ENCODE peak calls at places on chromosomes 6 and 20, in ten cellular contexts. B is natural killer cell; E is Daoy; W is activated CD4-positive, alpha-beta T cell treated with anti-CD3 and anti-CD28 coated beads, Interleukin-2, amount 50 U/mL, for 1 hour; V is COR-L47; M is psoas muscle; S is A172; L is GM04504; F is NCI-H1417 treated with DMSO at 0.1 percent for 48 hours; G is CD8-positive, alpha-beta memory T cell. P is an unnamed sample.
A peak's percentile ranks its signal among the peaks of the same experiment; 100 is the strongest.

GRCh38 chr20:57996936-57997629 is 231.4 kb downstream of the ANKRD60 start:
- DNase-seq in B (no peak), E (peak; percentile 75), W (no peak), V (no peak), M (no peak), S (peak; percentile 70), L (peak; percentile 60), F (no peak), G (no peak), P (no peak)

GRCh38 chr6:94052754-94053153 is 633.4 kb upstream of the EPHA7 start:
- DNase-seq in B (no peak), E (no peak), W (no peak), V (peak; percentile 35), M (no peak), S (no peak), L (no peak), F (no peak), G (no peak), P (no peak)

GRCh38 chr20:41770427-41770826 is 152.2 kb upstream of the CHD6 start:
- DNase-seq in B (no peak), E (no peak), W (no peak), V (no peak), M (no peak), S (no peak), L (no peak), F (no peak), G (no peak), P (no peak)

GRCh38 chr20:2283706-2284423 is 11.9 kb upstream of the TGM3 start:
- DNase-seq in B (no peak), E (peak; percentile 85), W (no peak), V (no peak), M (no peak), S (peak; percentile 75), L (no peak), F (no peak), G (no peak), P (no peak)

GRCh38 chr20:38186788-38187221 is 21.7 kb upstream of the TGM2 start:
- DNase-seq in B (no peak), E (peak; percentile 69), W (no peak), V (no peak), M (no peak), S (peak; percentile 89), L (no peak), F (no peak), G (no peak), P (no peak)

GRCh38 chr20:58781138-58781537 is 69.6 kb downstream of the GNAS-AS1 start:
- DNase-seq in B (no peak), E (no peak), W (no peak), V (no peak), M (no peak), S (no peak), L (no peak), F (no peak), G (no peak), P (no peak)

GRCh38 chr20:63534831-63535651 is 2.1 kb downstream of the PTK6 start:
- DNase-seq in B (no peak), E (no peak), W (no peak), V (no peak), M (peak; percentile 14), S (no peak), L (no peak), F (no peak), G (no peak), P (peak; percentile 86)

GRCh38 chr6:33297956-33298772 is 578 bp downstream of the RGL2 start:
- DNase-seq in B (no peak), E (peak; percentile 79), W (peak; percentile 66), V (peak; percentile 15), M (peak; percentile 66), S (peak; percentile 76), L (peak; percentile 84), F (no peak), G (peak; percentile 27), P (peak; percentile 89)

GRCh38 chr20:47343007-47343472 is 13.5 kb downstream of the ZMYND8 start:
- DNase-seq in B (no peak), E (no peak), W (no peak), V (no peak), M (no peak), S (no peak), L (no peak), F (no peak), G (no peak), P (no peak)

GRCh38 chr6:9467746-9468145 is 947.1 kb downstream of the TFAP2A start:
- DNase-seq in B (no peak), E (peak; percentile 71), W (no peak), V (no peak), M (no peak), S (peak; percentile 40), L (no peak), F (no peak), G (no peak), P (no peak)

GRCh38 chr6:48111143-48111506 is at the start of gene PTCHD4:
- DNase-seq in B (no peak), E (no peak), W (no peak), V (peak; percentile 89), M (no peak), S (peak; percentile 72), L (peak; percentile 28), F (no peak), G (no peak), P (no peak)

GRCh38 chr20:34420146-34420545 is 57.1 kb downstream of the ITCH start:
- DNase-seq in B (no peak), E (no peak), W (no peak), V (peak; percentile 29), M (no peak), S (no peak), L (no peak), F (no peak), G (no peak), P (no peak)

GRCh38 chr6:15158821-15159619 is 86.8 kb upstream of the JARID2 start:
- DNase-seq in B (no peak), E (no peak), W (no peak), V (no peak), M (no peak), S (no peak), L (no peak), F (no peak), G (no peak), P (no peak)

GRCh38 chr6:108592371-108593337 is 31.9 kb downstream of the FOXO3 start:
- DNase-seq in B (peak; percentile 66), E (peak; percentile 84), W (peak; percentile 23), V (no peak), M (peak; percentile 60), S (peak; percentile 75), L (no peak), F (no peak), G (peak; percentile 43), P (no peak)

GRCh38 chr6:21164768-21165326 is 428.7 kb upstream of the SOX4 start:
- DNase-seq in B (no peak), E (peak; percentile 11), W (no peak), V (no peak), M (no peak), S (peak; percentile 43), L (no peak), F (no peak), G (no peak), P (no peak)

GRCh38 chr6:3176562-3177355 is 19.4 kb upstream of the TUBB2A start:
- DNase-seq in B (no peak), E (peak; percentile 92), W (no peak), V (no peak), M (peak; percentile 69), S (peak; percentile 96), L (peak; percentile 73), F (no peak), G (no peak), P (no peak)

GRCh38 chr6:159790947-159791598 is 806 bp downstream of the MRPL18 start:
- DNase-seq in B (no peak), E (no peak), W (peak; percentile 4), V (no peak), M (no peak), S (no peak), L (no peak), F (no peak), G (peak; percentile 6), P (peak; percentile 74)

GRCh38 chr6:34465551-34466241 is at the start of gene PACSIN1:
- DNase-seq in B (no peak), E (peak; percentile 34), W (no peak), V (peak; percentile 37), M (no peak), S (no peak), L (no peak), F (peak; percentile 46), G (no peak), P (no peak)

GRCh38 chr20:25706793-25707192 is 10.1 kb upstream of the ZNF337 start:
- DNase-seq in B (no peak), E (no peak), W (peak; percentile 28), V (no peak), M (no peak), S (peak; percentile 21), L (no peak), F (no peak), G (no peak), P (no peak)

GRCh38 chr20:2398453-2398852 is 17.8 kb downstream of the TGM6 start:
- DNase-seq in B (no peak), E (no peak), W (no peak), V (no peak), M (no peak), S (peak; percentile 12), L (no peak), F (no peak), G (no peak), P (no peak)

P was measured in kidney.